ENCODE peak calls at places on chromosomes 1 and 21, in four cellular contexts. X, R, P and Z are unnamed samples.

GRCh38 chr1:58898739-58899580 is 115.1 kb upstream of the JUN start:
- DNase-seq in R (no peak), P (no peak), X (peak), Z (peak)

GRCh38 chr21:42731264-42732032 is 78.0 kb downstream of the PDE9A start:
- DNase-seq in X (no peak), R (no peak), P (no peak), Z (no peak)

GRCh38 chr1:209567788-209568187 is 15.7 kb upstream of the CAMK1G start:
- DNase-seq in R (no peak), X (peak), P (no peak), Z (no peak)

GRCh38 chr1:23977854-23978191 is 2.3 kb downstream of the SRSF10 start:
- DNase-seq in R (no peak), P (no peak), X (no peak), Z (peak)

GRCh38 chr1:32783851-32784250 is 33.3 kb downstream of the YARS1 start:
- DNase-seq in P (no peak), R (no peak), X (no peak), Z (no peak)

GRCh38 chr1:9900142-9901043 is 9.7 kb downstream of the CTNNBIP1 start:
- DNase-seq in X (no peak), R (no peak), P (no peak), Z (no peak)

GRCh38 chr1:19096036-19096833 is 113.8 kb downstream of the UBR4 start:
- DNase-seq in R (no peak), X (peak), P (no peak), Z (no peak)

GRCh38 chr1:46807046-46807972 is 8.5 kb downstream of the CYP4B1 start:
- DNase-seq in X (no peak), R (no peak), P (no peak), Z (no peak)

DNA sequence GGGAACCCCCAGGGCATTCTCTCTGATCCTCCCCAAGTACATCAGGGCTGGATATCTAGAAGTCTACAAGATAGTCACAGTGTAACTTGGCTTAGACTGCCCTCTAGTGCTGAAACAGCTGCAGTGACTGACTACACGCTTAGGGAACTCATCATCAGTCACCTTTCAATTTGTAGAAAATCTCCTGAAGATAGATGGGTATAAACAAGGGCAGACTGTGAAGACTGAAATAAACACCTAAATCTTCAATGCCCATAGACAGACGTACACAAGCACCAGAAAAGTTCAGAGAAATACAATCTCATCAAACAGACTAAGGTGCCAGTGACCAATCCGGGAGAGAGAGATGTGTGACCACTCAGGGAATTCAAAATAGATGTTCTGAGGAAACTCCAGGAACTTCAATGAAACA is 46.6 kb downstream of the PACC1 start:
- DNase-seq in X (peak), R (peak), P (peak), Z (peak)
- TF ChIP-seq CHD1 in X (no peak), R (no peak), P (no peak), Z (no peak)

DNA sequence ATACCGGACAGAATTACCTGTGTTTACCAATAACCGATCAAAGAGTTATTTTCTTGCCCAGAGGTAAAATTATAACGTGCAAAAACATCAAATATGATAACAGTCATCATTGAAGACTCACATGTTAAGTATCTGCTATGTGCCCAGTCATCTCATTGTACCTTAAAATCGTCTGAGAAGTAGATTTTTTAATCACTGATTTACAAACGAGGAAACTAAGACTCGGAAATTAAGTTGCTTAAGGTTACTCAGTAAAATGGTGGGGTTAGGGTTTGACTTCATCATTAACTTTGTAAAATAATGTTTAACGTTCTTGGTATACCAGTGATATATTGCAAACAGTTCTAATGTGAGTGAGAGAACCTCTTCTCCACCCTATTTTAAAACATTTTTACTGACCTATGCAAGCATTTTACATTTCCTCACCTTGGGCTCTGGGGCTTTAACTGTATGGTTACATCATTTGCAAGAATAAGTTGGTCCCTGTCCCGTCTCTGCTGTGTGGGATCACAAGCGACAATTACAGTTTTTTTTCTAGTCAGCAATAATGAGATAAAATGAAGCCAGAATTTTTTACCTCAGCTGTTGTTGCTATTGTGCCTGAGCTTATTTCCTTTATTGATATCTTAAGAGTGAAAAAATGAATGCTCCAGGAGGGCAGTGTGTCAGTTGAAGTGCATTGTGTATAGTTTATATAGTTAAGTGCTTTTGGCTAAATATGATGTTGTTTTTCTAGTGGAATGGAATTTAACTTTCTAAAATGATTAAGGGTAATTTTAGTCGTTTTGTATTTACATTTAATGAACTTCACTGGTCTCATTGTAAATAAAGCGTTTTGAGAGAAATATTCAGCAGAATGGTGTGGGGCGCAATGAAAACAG is 2.7 kb downstream of the RPRD2 start:
- DNase-seq in X (peak), P (no peak), R (no peak), Z (no peak)
- TF ChIP-seq CHD1 in X (no peak), P (no peak), R (no peak), Z (no peak)

GRCh38 chr1:21655748-21656147 is 13.4 kb downstream of the RAP1GAP start:
- DNase-seq in P (peak), X (no peak), R (no peak), Z (peak)
- TF ChIP-seq CHD1 in P (no peak), X (no peak), R (no peak), Z (no peak)

GRCh38 chr1:237901284-237901870 is 10.7 kb upstream of the ZP4 start:
- DNase-seq in P (no peak), R (no peak), X (no peak), Z (peak)

GRCh38 chr1:237903961-237904360 is 13.2 kb upstream of the ZP4 start:
- DNase-seq in X (no peak), R (no peak), P (no peak), Z (no peak)
- TF ChIP-seq CHD1 in X (no peak), R (no peak), P (no peak), Z (no peak)